ENCODE peak calls at places on chromosomes 12 and 14, in six cellular contexts. U is CD8-positive, alpha-beta T cell; S is effector memory CD8-positive, alpha-beta T cell; D is pancreas; K is right cardiac atrium; Q is mesothelial cell of epicardium. B is an unnamed sample.

GRCh38 chr14:103628221-103628683 is 759 bp upstream of the KLC1 start:
- DNase-seq in U (no peak), S (no peak), D (peak), K (peak), Q (peak), B (peak)

GRCh38 chr14:71202881-71203280 is 295.6 kb downstream of the PCNX1 start:
- DNase-seq in U (no peak), S (no peak), D (no peak), K (no peak), Q (no peak), B (no peak)

GRCh38 chr12:121404734-121405133 is 4.8 kb downstream of the RNF34 start:
- DNase-seq in U (no peak), S (no peak), D (peak), K (no peak), Q (peak), B (no peak)

GRCh38 chr14:72723741-72724530 is 170.0 kb downstream of the DPF3 start:
- DNase-seq in U (no peak), S (no peak), D (no peak), K (no peak), Q (no peak), B (no peak)

GRCh38 chr12:2003676-2004112 is 563 bp downstream of the DCP1B start:
- DNase-seq in U (no peak), S (peak), D (peak), K (no peak), Q (no peak), B (no peak)

GRCh38 chr14:93375673-93376156 is 28.7 kb downstream of the COX8C start:
- DNase-seq in U (no peak), S (no peak), D (no peak), K (no peak), Q (no peak), B (no peak)

GRCh38 chr14:51860164-51860835 is at the start of gene GNG2:
- DNase-seq in U (peak), S (peak), D (peak), K (peak), Q (peak), B (peak)

GRCh38 chr12:93415723-93416464 is 25.9 kb downstream of the UBE2N start:
- DNase-seq in U (no peak), S (no peak), D (no peak), K (no peak), Q (no peak), B (no peak)

GRCh38 chr12:64318605-64319004 is 72.0 kb downstream of the C12orf56 start:
- DNase-seq in U (no peak), S (no peak), D (no peak), K (no peak), Q (no peak), B (no peak)

GRCh38 chr12:15122349-15122748 is 98.9 kb downstream of the RERG start:
- DNase-seq in U (no peak), S (no peak), D (no peak), K (no peak), Q (no peak), B (no peak)

GRCh38 chr14:94341654-94342333 is 18.7 kb upstream of the SERPINA6 start:
- DNase-seq in U (no peak), S (no peak), D (no peak), K (no peak), Q (no peak), B (no peak)

GRCh38 chr12:47821346-47821706 is 1.6 kb upstream of the HDAC7 start:
- DNase-seq in U (no peak), S (no peak), D (no peak), K (peak), Q (no peak), B (no peak)

B was measured in CD4-positive, CD25-positive, alpha-beta regulatory T cell.